ENCODE peak calls at places on chromosomes 3 and 15, in four cellular contexts. O is ovary, P is heart left ventricle, J is breast epithelium. H is an unnamed sample.

GRCh38 chr3:20646425-20646824 is 460.4 kb upstream of the SGO1 start:
- DNase-seq in O (no peak), P (no peak), J (no peak), H (no peak)

GRCh38 chr3:16480861-16481569 is 32.5 kb downstream of the RFTN1 start:
- DNase-seq in J (no peak), P (no peak), O (no peak), H (no peak)

GRCh38 chr15:99169769-99170311 is 65.0 kb downstream of the SYNM start:
- DNase-seq in O (peak), P (peak), J (peak), H (no peak)

GRCh38 chr3:69504232-69504631 is 118.3 kb upstream of the FRMD4B start:
- DNase-seq in O (no peak), P (no peak), J (no peak), H (no peak)

GRCh38 chr3:48065035-48065434 is 48.8 kb upstream of the MAP4 start:
- DNase-seq in O (no peak), P (no peak), J (no peak), H (no peak)

GRCh38 chr3:142563491-142563997 is 15.0 kb downstream of the ATR start:
- DNase-seq in J (no peak), O (no peak), P (no peak), H (no peak)

GRCh38 chr15:95044780-95045417 is 813.5 kb downstream of the MCTP2 start:
- DNase-seq in P (no peak), J (no peak), O (no peak), H (no peak)

GRCh38 chr15:91678003-91678402 is 175.5 kb upstream of the SLCO3A1 start:
- DNase-seq in J (no peak), O (no peak), P (no peak), H (no peak)

GRCh38 chr3:168801792-168802191 is 706.1 kb upstream of the GOLIM4 start:
- DNase-seq in P (no peak), O (no peak), J (no peak), H (no peak)

GRCh38 chr3:111871809-111872623 is 13.0 kb downstream of the PHLDB2 start:
- DNase-seq in J (no peak), O (no peak), P (no peak), H (no peak)

GRCh38 chr3:42010530-42010929 is 48.6 kb upstream of the ULK4 start:
- DNase-seq in O (no peak), J (no peak), P (no peak), H (no peak)

GRCh38 chr3:51955893-51956770 is 951 bp downstream of the GPR62 start:
- DNase-seq in P (peak), O (peak), J (no peak), H (peak)

GRCh38 chr3:186998937-186999368 is 68.6 kb downstream of the ST6GAL1 start:
- DNase-seq in O (no peak), P (no peak), J (no peak), H (no peak)

GRCh38 chr15:26050979-26051378 is 187.9 kb upstream of the ATP10A start:
- DNase-seq in P (no peak), O (no peak), J (no peak), H (no peak)

GRCh38 chr15:73902121-73903020 is 23.9 kb upstream of the LOXL1 start:
- DNase-seq in O (no peak), J (no peak), P (no peak), H (no peak)

GRCh38 chr3:158789592-158789991 is 12.3 kb upstream of the MFSD1 start:
- DNase-seq in J (no peak), O (no peak), P (no peak), H (no peak)

GRCh38 chr3:42189071-42189470 is 76.9 kb downstream of the CCK start:
- DNase-seq in O (no peak), P (peak), J (no peak), H (no peak)

GRCh38 chr3:23911397-23911796 is 5.4 kb downstream of the NKIRAS1 start:
- DNase-seq in P (no peak), O (no peak), J (no peak), H (no peak)

GRCh38 chr3:64741344-64741743 is 53.5 kb upstream of the ADAMTS9 start:
- DNase-seq in P (peak), J (peak), O (peak), H (peak)

GRCh38 chr3:171429635-171430034 is 30.6 kb downstream of the TNIK start:
- DNase-seq in P (no peak), J (no peak), O (no peak), H (no peak)

GRCh38 chr15:40240619-40241304 is 1.9 kb downstream of the PAK6 start:
- DNase-seq in P (no peak), J (peak), O (no peak), H (peak)

GRCh38 chr3:4976109-4976508 is 3.1 kb upstream of the BHLHE40 start:
- DNase-seq in J (no peak), P (peak), O (no peak), H (no peak)

GRCh38 chr3:124607163-124607562 is 123.1 kb upstream of the UMPS start:
- DNase-seq in J (no peak), O (no peak), P (no peak), H (no peak)

GRCh38 chr3:52537165-52537635 is 795 bp downstream of the UQCC5 start:
- DNase-seq in J (peak), P (no peak), O (no peak), H (no peak)

GRCh38 chr15:38736686-38737085 is 172.1 kb upstream of the RASGRP1 start:
- DNase-seq in P (no peak), O (no peak), J (no peak), H (no peak)

GRCh38 chr3:194201953-194202666 is 66.2 kb downstream of the HES1 start:
- DNase-seq in P (no peak), J (no peak), O (no peak), H (no peak)

GRCh38 chr3:194204036-194204792 is 68.3 kb downstream of the HES1 start:
- DNase-seq in O (no peak), P (no peak), J (no peak), H (no peak)

GRCh38 chr3:194204793-194205065 is 68.8 kb downstream of the HES1 start:
- DNase-seq in J (peak), P (no peak), O (no peak), H (no peak)

GRCh38 chr3:194205675-194206133 is 69.8 kb downstream of the HES1 start:
- DNase-seq in O (no peak), J (no peak), P (no peak), H (no peak)

DNA sequence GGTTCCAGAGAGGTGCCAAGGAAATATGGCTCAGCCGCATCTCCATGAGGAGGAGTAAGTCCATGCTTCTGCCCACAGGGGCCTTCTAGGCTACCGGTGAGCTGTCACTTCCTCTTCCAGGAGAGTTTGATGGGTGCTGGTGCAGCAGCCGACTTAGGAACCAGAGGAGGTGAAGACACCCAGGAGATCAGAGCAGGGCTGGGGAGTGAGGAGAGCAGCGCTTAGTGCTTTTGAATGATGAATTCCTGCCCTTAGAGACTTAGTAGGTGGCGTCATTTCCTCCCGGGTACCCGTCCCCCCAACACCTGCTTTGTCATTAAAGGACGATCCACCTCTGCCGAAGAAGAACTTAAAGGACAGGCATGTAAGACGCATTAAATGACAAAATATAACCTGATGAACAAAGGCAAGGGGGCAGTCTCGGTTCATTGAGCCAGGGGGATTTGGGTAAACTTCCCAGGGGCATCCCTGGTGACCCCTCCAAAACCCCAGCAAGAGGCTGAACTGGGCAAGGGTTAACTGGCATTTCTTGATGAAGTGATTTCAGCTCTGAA is 67.6 kb downstream of the HES1 start:
- DNase-seq in P (no peak), J (no peak), O (no peak), H (no peak)
- H3K4me3 ChIP-seq in P (peak), J (peak), O (no peak), H (no peak)

DNA sequence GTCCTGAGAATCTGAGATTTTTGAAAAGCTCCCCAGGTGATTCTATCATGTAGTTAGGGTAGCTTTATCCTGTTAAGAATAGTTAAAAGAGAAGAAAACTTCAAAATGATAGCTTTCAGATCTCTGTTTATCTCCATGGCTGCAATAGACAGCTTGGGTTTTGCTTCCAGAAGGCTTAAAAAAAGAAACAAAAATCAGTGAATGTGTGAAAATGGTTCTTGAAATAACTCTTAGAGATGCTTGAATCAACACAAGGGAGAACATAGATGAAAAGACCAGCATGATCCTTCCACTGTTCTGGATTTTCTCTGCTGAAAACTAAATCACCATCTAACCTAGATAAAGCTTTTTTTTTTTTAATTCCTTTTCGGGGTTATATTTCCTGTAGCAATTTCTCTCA is 60.9 kb upstream of the TMC3 start:
- DNase-seq in P (no peak), J (no peak), O (no peak), H (no peak)
- TF ChIP-seq POLR2A in P (no peak), J (no peak), O (no peak), H (no peak)

DNA sequence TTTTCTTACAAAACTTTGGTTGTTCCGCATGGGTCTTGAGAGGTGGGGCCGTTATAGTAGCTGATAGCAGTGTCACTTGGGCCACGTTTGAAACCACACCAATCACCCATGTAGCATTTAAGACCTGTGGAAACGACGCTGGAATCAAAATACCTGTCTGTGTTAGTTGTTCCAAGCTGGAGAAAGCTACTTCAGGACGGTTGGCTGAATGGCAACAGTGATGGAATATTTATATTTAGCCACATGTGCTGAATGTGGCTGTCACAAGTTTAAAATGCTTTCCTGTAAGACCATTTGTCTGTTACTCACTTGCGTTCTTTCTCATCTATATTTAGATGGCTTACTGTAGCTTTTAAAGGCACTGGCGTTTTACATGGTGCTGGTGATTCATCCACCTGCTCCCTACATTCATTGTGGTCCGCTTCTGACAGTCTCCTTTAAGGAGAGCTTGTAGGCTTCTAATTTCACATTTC is 1.4 kb downstream of the DNAJA4 start:
- DNase-seq in O (no peak), P (peak), J (no peak), H (no peak)
- H3K4me3 ChIP-seq in O (no peak), P (peak), J (no peak), H (no peak)

DNA sequence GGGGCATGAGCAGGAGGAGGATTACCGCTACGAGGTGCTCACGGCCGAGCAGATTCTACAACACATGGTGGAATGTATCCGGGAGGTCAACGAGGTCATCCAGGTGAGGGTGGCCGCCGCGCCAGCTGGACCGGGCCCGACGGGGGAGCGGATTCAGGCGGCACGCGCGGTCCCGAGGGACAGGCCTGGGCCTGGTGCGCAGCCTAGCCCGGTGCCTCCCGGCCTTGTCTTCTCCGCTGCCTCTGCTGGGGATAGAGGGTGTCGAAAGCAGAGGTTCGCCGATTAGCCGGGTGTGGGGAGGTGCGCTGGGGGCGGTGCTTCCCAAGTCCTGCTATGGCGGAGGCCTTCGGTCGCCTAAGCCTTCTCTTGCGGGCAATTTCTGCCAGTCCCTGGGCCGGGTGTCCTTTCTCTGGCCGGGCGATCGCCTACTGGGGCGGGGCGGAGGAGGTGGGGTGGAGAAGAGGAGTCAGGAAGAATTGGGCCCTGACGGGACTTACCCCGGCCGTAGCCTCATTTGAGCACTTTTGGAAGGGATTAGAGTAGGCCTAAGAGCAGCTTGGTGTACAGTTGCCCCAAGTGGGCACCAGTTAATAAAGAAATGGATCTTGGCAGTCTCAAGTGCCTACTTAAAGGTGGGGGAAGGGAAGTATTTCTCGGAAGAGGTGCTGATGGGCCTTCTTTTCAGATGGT is 927 bp downstream of the ARIH1 start:
- DNase-seq in P (peak), O (peak), J (peak), H (peak)
- TF ChIP-seq POLR2A in P (peak), O (peak), J (peak), H (no peak)

DNA sequence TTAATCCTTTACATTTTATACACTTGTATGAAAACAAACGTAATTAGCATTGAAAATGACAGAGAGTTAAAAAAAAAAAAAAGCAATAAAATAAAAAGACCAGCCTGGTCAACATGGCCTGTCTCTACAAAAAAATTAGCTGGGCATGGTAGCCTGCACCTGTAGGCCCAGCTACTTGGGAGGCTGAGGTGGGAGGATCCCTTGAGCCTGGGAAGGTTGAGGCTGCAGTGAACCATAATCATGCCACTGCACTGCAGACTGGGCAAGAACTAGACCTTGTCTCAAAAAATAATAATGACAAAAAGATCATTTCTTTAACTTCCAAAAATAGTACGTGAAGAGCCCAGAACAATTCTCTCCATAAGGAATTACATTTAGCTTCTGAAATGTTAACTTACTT is 1.9 kb downstream of the SSR3 start:
- DNase-seq in P (no peak), O (no peak), J (no peak), H (no peak)
- H3K4me3 ChIP-seq in P (peak), O (no peak), J (peak), H (no peak)

GRCh38 chr3:101779047-101779807 is at the start of gene NXPE3:
- DNase-seq in P (peak), O (peak), J (peak), H (peak)
- TF ChIP-seq POLR2A in P (peak), O (peak), J (no peak), H (no peak)

GRCh38 chr3:59480486-59480995 is 430.7 kb upstream of the CFAP20DC start:
- DNase-seq in J (no peak), O (no peak), P (no peak), H (no peak)
- H3K4me3 ChIP-seq in J (no peak), O (no peak), P (no peak), H (no peak)

H was measured in lower leg skin.